ENCODE peak calls at places on chromosomes 7 and 10, in eight cellular contexts. R is heart right ventricle; A is colonic mucosa; M is neural crest cell; D is activated CD8-positive, alpha-beta memory T cell treated with anti-CD3 and anti-CD28 coated beads, Interleukin-2, amount 50 U/mL, for 4 hours; S is EL; X is AG08396; L is esophagus squamous epithelium. I is an unnamed sample.

GRCh38 chr10:110423650-110424049 is 74.1 kb upstream of the DUSP5 start:
- DNase-seq in R (no peak), A (no peak), M (no peak), D (no peak), S (no peak), X (no peak), L (no peak), I (no peak)

GRCh38 chr10:121774404-121774803 is 153.4 kb downstream of the ATE1 start:
- DNase-seq in R (no peak), A (no peak), M (no peak), D (no peak), S (peak), X (no peak), L (no peak), I (no peak)

GRCh38 chr10:84156768-84157167 is 16.8 kb upstream of the GPR15LG start:
- DNase-seq in R (no peak), A (no peak), M (no peak), D (peak), S (no peak), X (no peak), L (no peak), I (no peak)

GRCh38 chr10:132457328-132458070 is 60.5 kb downstream of the PWWP2B start:
- DNase-seq in R (peak), A (no peak), M (no peak), D (no peak), S (no peak), X (no peak), L (no peak), I (no peak)

GRCh38 chr7:121302214-121302745 is 26.5 kb upstream of the WNT16 start:
- DNase-seq in R (no peak), A (no peak), M (no peak), D (no peak), S (peak), X (peak), L (no peak), I (no peak)

GRCh38 chr7:144827581-144828139 is 8.2 kb downstream of the TPK1 start:
- DNase-seq in R (no peak), A (no peak), M (no peak), D (no peak), S (peak), X (peak), L (no peak), I (no peak)

GRCh38 chr7:48411619-48412018 is 240.4 kb downstream of the ABCA13 start:
- DNase-seq in R (no peak), A (no peak), M (no peak), D (no peak), S (no peak), X (no peak), L (no peak), I (no peak)

GRCh38 chr10:31151301-31151700 is 119.6 kb upstream of the ZNF438 start:
- DNase-seq in R (no peak), A (no peak), M (no peak), D (no peak), S (no peak), X (no peak), L (no peak), I (no peak)

GRCh38 chr7:5597772-5598171 is 174.1 kb upstream of the TNRC18 start:
- DNase-seq in R (no peak), A (no peak), M (no peak), D (no peak), S (no peak), X (peak), L (no peak), I (no peak)

GRCh38 chr10:49746626-49747302 is 15.4 kb downstream of the OGDHL start:
- DNase-seq in R (no peak), A (no peak), M (no peak), D (no peak), S (no peak), X (no peak), L (no peak), I (no peak)

GRCh38 chr7:135716677-135717238 is 11.2 kb downstream of the SLC13A4 start:
- DNase-seq in R (no peak), A (no peak), M (no peak), D (no peak), S (peak), X (peak), L (no peak), I (no peak)

GRCh38 chr10:68331455-68332258 is at the start of gene HNRNPH3:
- DNase-seq in R (peak), A (peak), M (peak), D (peak), S (peak), X (peak), L (peak), I (peak)

GRCh38 chr10:103968441-103969391 is 1.8 kb downstream of the SLK start:
- DNase-seq in R (no peak), A (no peak), M (no peak), D (no peak), S (peak), X (peak), L (no peak), I (no peak)

GRCh38 chr10:107834706-107835105 is 670.2 kb upstream of the SORCS1 start:
- DNase-seq in R (no peak), A (no peak), M (no peak), D (no peak), S (no peak), X (no peak), L (no peak), I (no peak)

GRCh38 chr7:50664461-50664922 is 99.3 kb upstream of the DDC start:
- DNase-seq in R (no peak), A (no peak), M (no peak), D (no peak), S (peak), X (peak), L (no peak), I (peak)

GRCh38 chr10:11320809-11321520 is 290.5 kb downstream of the USP6NL start:
- DNase-seq in R (no peak), A (no peak), M (no peak), D (no peak), S (no peak), X (no peak), L (no peak), I (no peak)

GRCh38 chr10:97898429-97898828 is 48.8 kb downstream of the GOLGA7B start:
- DNase-seq in R (no peak), A (no peak), M (no peak), D (no peak), S (no peak), X (no peak), L (no peak), I (no peak)

GRCh38 chr10:49569031-49569765 is 30.3 kb upstream of the ERCC6 start:
- DNase-seq in R (no peak), A (no peak), M (no peak), D (no peak), S (peak), X (no peak), L (no peak), I (no peak)

GRCh38 chr7:143900230-143900766 is 1.7 kb downstream of the TCAF1 start:
- DNase-seq in R (no peak), A (no peak), M (no peak), D (no peak), S (peak), X (no peak), L (no peak), I (peak)

GRCh38 chr10:110448682-110449418 is 48.9 kb upstream of the DUSP5 start:
- DNase-seq in R (no peak), A (no peak), M (no peak), D (no peak), S (no peak), X (no peak), L (no peak), I (peak)

GRCh38 chr7:139531094-139531493 is 7.6 kb downstream of the CLEC2L start:
- DNase-seq in R (no peak), A (no peak), M (no peak), D (no peak), S (no peak), X (no peak), L (no peak), I (no peak)

GRCh38 chr10:102347236-102347828 is 48.2 kb upstream of the NFKB2 start:
- DNase-seq in R (peak), A (peak), M (peak), D (no peak), S (peak), X (peak), L (no peak), I (no peak)

GRCh38 chr7:24381919-24382505 is 98.0 kb downstream of the NPY start:
- DNase-seq in R (no peak), A (no peak), M (no peak), D (no peak), S (peak), X (peak), L (no peak), I (no peak)

GRCh38 chr10:74320717-74321116 is 169.7 kb downstream of the ADK start:
- DNase-seq in R (no peak), A (no peak), M (no peak), D (no peak), S (no peak), X (no peak), L (no peak), I (no peak)

GRCh38 chr7:141731476-141732149 is 6.5 kb upstream of the SSBP1 start:
- DNase-seq in R (peak), A (no peak), M (no peak), D (no peak), S (peak), X (no peak), L (no peak), I (no peak)

GRCh38 chr7:158030071-158030470 is 557.6 kb downstream of the PTPRN2 start:
- DNase-seq in R (no peak), A (no peak), M (no peak), D (no peak), S (no peak), X (no peak), L (no peak), I (peak)

GRCh38 chr7:129222064-129222463 is 2.8 kb upstream of the AHCYL2 start:
- DNase-seq in R (no peak), A (no peak), M (no peak), D (no peak), S (no peak), X (no peak), L (no peak), I (no peak)

GRCh38 chr10:121880842-121881423 is 46.9 kb downstream of the ATE1 start:
- DNase-seq in R (no peak), A (no peak), M (no peak), D (no peak), S (no peak), X (no peak), L (no peak), I (no peak)

GRCh38 chr7:966291-967069 is 8.9 kb downstream of the COX19 start:
- DNase-seq in R (peak), A (no peak), M (no peak), D (no peak), S (no peak), X (no peak), L (no peak), I (no peak)